ENCODE peak calls at places on chromosomes 1 and 21, in six cellular contexts. I, S, A, E, Z and P are unnamed samples.

GRCh38 chr1:200311256-200311655 is 98.6 kb downstream of the ZNF281 start:
- DNase-seq in Z (no peak), S (no peak), E (no peak), A (no peak), I (no peak), P (no peak)

GRCh38 chr21:34644815-34645214 is 24.0 kb upstream of the CLIC6 start:
- DNase-seq in A (no peak), S (peak; percentile 45), Z (no peak), E (no peak), I (no peak), P (no peak)

GRCh38 chr1:224609333-224609732 is 6.8 kb upstream of the CNIH3 start:
- DNase-seq in A (no peak), Z (no peak), S (no peak), E (no peak), I (no peak), P (no peak)

GRCh38 chr21:32378956-32379355 is 13.9 kb downstream of the URB1 start:
- DNase-seq in A (no peak), S (no peak), I (peak; percentile 49), E (peak; percentile 75), Z (no peak), P (no peak)

GRCh38 chr1:235004276-235004675 is 124.4 kb downstream of the TOMM20 start:
- DNase-seq in E (no peak), S (no peak), Z (no peak), I (no peak), A (no peak), P (no peak)

GRCh38 chr1:51421961-51422360 is 91.6 kb upstream of the TTC39A start:
- DNase-seq in S (no peak), I (no peak), Z (peak; percentile 54), E (no peak), A (peak; percentile 24), P (peak; percentile 20)

GRCh38 chr1:217274927-217275616 is 355.8 kb downstream of the GPATCH2 start:
- DNase-seq in I (no peak), Z (peak; percentile 97), S (no peak), A (peak; percentile 52), E (no peak), P (no peak)

GRCh38 chr1:228989992-228990827 is 254.9 kb downstream of the RHOU start:
- DNase-seq in A (no peak), E (peak; percentile 85), Z (no peak), I (peak; percentile 74), S (peak; percentile 83), P (no peak)

GRCh38 chr1:207328908-207329307 is 7.4 kb downstream of the CD55 start:
- DNase-seq in E (no peak), A (no peak), Z (no peak), I (no peak), S (no peak), P (no peak)

GRCh38 chr1:200774311-200774710 is 35.6 kb downstream of the CAMSAP2 start:
- DNase-seq in I (no peak), A (peak; percentile 40), Z (no peak), E (no peak), S (no peak), P (no peak)

GRCh38 chr1:15680614-15681345 is 3.3 kb upstream of the PLEKHM2 start:
- DNase-seq in A (peak; percentile 48), E (peak; percentile 62), I (no peak), S (peak; percentile 12), Z (peak; percentile 89), P (no peak)

GRCh38 chr1:228410671-228411070 is 4.0 kb upstream of the TRIM11 start:
- DNase-seq in E (no peak), I (no peak), S (no peak), A (no peak), Z (no peak), P (no peak)

GRCh38 chr1:237471377-237471776 is 419.3 kb downstream of the ZP4 start:
- DNase-seq in A (no peak), S (no peak), Z (no peak), E (no peak), I (no peak), P (no peak)

GRCh38 chr1:48228156-48228555 is 5.6 kb downstream of the SLC5A9 start:
- DNase-seq in Z (no peak), A (no peak), S (no peak), E (no peak), I (no peak), P (no peak)

GRCh38 chr1:41674501-41674900 is 190.0 kb upstream of the EDN2 start:
- DNase-seq in A (no peak), Z (no peak), E (no peak), I (no peak), S (no peak), P (no peak)

GRCh38 chr1:85576256-85576641 is 4.3 kb upstream of the CCN1 start:
- DNase-seq in I (no peak), A (no peak), S (no peak), E (no peak), Z (peak; percentile 5), P (no peak)

GRCh38 chr1:115312752-115313151 is 25.3 kb downstream of the NGF start:
- DNase-seq in S (no peak), I (no peak), E (no peak), Z (no peak), A (no peak), P (no peak)

GRCh38 chr1:43152866-43153265 is 19.2 kb downstream of the EBNA1BP2 start:
- DNase-seq in Z (no peak), S (no peak), I (no peak), E (no peak), A (peak; percentile 6), P (no peak)

GRCh38 chr1:8902765-8903164 is 24.3 kb upstream of the ENO1 start:
- DNase-seq in S (no peak), E (no peak), Z (peak; percentile 27), A (no peak), I (no peak), P (no peak)

GRCh38 chr1:63323866-63324778 is 1.8 kb downstream of the FOXD3 start:
- DNase-seq in A (no peak), I (no peak), E (no peak), Z (no peak), S (no peak), P (no peak)

GRCh38 chr1:25501235-25502058 is 42.0 kb upstream of the LDLRAP1 start:
- DNase-seq in Z (peak; percentile 54), A (no peak), E (no peak), S (no peak), I (no peak), P (no peak)

GRCh38 chr1:105686026-105686425 is 1370.4 kb upstream of the PRMT6 start:
- DNase-seq in Z (no peak), I (no peak), S (no peak), E (peak; percentile 16), A (no peak), P (no peak)

GRCh38 chr1:13725714-13726175 is 25.8 kb downstream of the PRDM2 start:
- DNase-seq in Z (peak; percentile 60), S (no peak), A (peak; percentile 76), I (no peak), E (no peak), P (peak; percentile 49)

GRCh38 chr1:156102634-156103511 is 11.6 kb upstream of the LMNA start:
- DNase-seq in S (no peak), E (peak; percentile 60), Z (no peak), I (no peak), A (no peak), P (no peak)

GRCh38 chr1:156104065-156104810 is 10.3 kb upstream of the LMNA start:
- DNase-seq in I (peak; percentile 69), S (peak; percentile 96), Z (peak; percentile 62), A (peak; percentile 60), E (peak; percentile 80), P (no peak)

GRCh38 chr1:156104861-156105546 is 9.5 kb upstream of the LMNA start:
- DNase-seq in S (no peak), I (no peak), E (no peak), A (no peak), Z (no peak), P (no peak)

GRCh38 chr1:156101880-156102279 is 12.6 kb upstream of the LMNA start:
- DNase-seq in E (peak; percentile 62), A (no peak), I (peak; percentile 49), Z (no peak), S (no peak), P (no peak)

GRCh38 chr1:156103521-156103947 is 11.0 kb upstream of the LMNA start:
- DNase-seq in Z (peak; percentile 45), A (no peak), E (peak; percentile 63), I (no peak), S (no peak), P (no peak)
- H3K4me3 ChIP-seq in Z (no peak overlapping the region), A (no peak overlapping the region), E (no peak overlapping the region), I (peak overlapping the region; percentile 28), S (peak overlapping the region; percentile 60), P (no peak overlapping the region)

DNA sequence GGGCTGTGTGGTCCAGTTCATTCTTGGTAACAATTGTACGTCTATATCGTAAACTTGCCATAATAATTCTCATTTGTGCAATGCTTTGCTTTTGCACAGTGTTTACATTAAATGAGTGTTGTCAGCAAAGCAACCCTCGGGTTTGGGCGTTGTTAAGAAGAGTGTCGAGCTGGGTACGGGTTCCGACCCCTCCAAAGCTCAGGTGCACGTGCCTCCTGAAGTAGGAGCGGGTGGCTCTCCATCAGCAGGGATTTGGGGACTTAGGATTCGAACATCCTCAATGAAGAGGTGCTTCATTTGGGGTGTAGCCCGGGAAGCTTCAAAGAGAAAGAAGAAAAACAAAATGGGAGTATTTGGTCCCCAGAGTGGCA is 984 bp downstream of the TRIM58 start:
- DNase-seq in A (no peak), S (no peak), Z (no peak), I (no peak), E (no peak), P (no peak)
- H3K4me3 ChIP-seq in A (no peak overlapping the region), S (peak overlapping the region; percentile 81), Z (peak overlapping the region; percentile 72), I (peak overlapping the region; percentile 54), E (peak overlapping the region; percentile 47), P (no peak overlapping the region)

GRCh38 chr1:196423612-196424011 is 184.6 kb downstream of the KCNT2 start:
- DNase-seq in Z (no peak), E (no peak), I (no peak), A (no peak), S (no peak), P (no peak)
- H3K4me3 ChIP-seq in Z (no peak overlapping the region), E (no peak overlapping the region), I (no peak overlapping the region), A (no peak overlapping the region), S (no peak overlapping the region), P (no peak overlapping the region)

GRCh38 chr1:19888112-19888511 is 5.9 kb downstream of the OTUD3 start:
- DNase-seq in A (no peak), I (no peak), E (no peak), S (no peak), Z (no peak), P (no peak)

GRCh38 chr1:19885821-19886220 is 3.6 kb downstream of the OTUD3 start:
- DNase-seq in I (no peak), Z (peak; percentile 37), A (no peak), E (no peak), S (no peak), P (no peak)

GRCh38 chr1:19882111-19883071 is at the start of gene OTUD3:
- DNase-seq in E (peak; percentile 97), Z (peak; percentile 98), I (peak; percentile 92), S (peak; percentile 95), A (peak; percentile 98), P (peak; percentile 98)

GRCh38 chr1:19879227-19879626 is 3.0 kb upstream of the OTUD3 start:
- DNase-seq in S (no peak), E (no peak), Z (no peak), I (no peak), A (no peak), P (no peak)

GRCh38 chr1:19884312-19884711 is 2.1 kb downstream of the OTUD3 start:
- DNase-seq in Z (no peak), E (no peak), I (no peak), S (no peak), A (no peak), P (no peak)
- H3K4me3 ChIP-seq in Z (peak overlapping the region; percentile 92), E (no peak overlapping the region), I (no peak overlapping the region), S (no peak overlapping the region), A (no peak overlapping the region), P (peak overlapping the region; percentile 95)